ENCODE peak calls at places on chromosomes 11 and 22, in five cellular contexts. H is transverse colon; K is neural progenitor cell; D is A549; J is CD4-positive, alpha-beta T cell. T is an unnamed sample.

GRCh38 chr11:27621440-27622161 is 78.7 kb downstream of the BDNF start:
- DNase-seq in K (no peak), J (no peak), D (no peak), H (no peak), T (no peak)

GRCh38 chr11:34653851-34654490 is 33.1 kb downstream of the EHF start:
- DNase-seq in K (peak), D (peak), J (no peak), H (peak), T (peak)

GRCh38 chr11:78061088-78061920 is 2.4 kb upstream of the THRSP start:
- DNase-seq in K (no peak), H (no peak), J (no peak), D (no peak), T (no peak)

GRCh38 chr22:42336527-42337227 is 66.2 kb upstream of the TCF20 start:
- DNase-seq in D (no peak), H (no peak), J (no peak), K (no peak), T (no peak)

GRCh38 chr22:21761086-21761485 is 25.5 kb upstream of the YPEL1 start:
- DNase-seq in K (no peak), J (no peak), H (no peak), D (no peak), T (no peak)

GRCh38 chr11:130897262-130898182 is 18.8 kb downstream of the SNX19 start:
- DNase-seq in D (peak), K (no peak), J (no peak), H (peak), T (no peak)

GRCh38 chr11:59011672-59012071 is 72.4 kb downstream of the GLYATL1 start:
- DNase-seq in H (no peak), J (no peak), D (no peak), K (peak), T (no peak)

GRCh38 chr22:44915441-44915840 is 94.4 kb downstream of the PHF21B start:
- DNase-seq in H (no peak), K (no peak), D (no peak), J (no peak), T (no peak)

GRCh38 chr11:126518130-126518995 is 162.9 kb downstream of the ST3GAL4 start:
- DNase-seq in H (no peak), D (no peak), J (no peak), K (no peak), T (no peak)

GRCh38 chr11:93143186-93143585 is 54.6 kb downstream of the SLC36A4 start:
- DNase-seq in D (no peak), H (no peak), J (no peak), K (no peak), T (no peak)

GRCh38 chr11:68798221-68798813 is 43.4 kb downstream of the CPT1A start:
- DNase-seq in K (peak), H (peak), J (peak), D (no peak), T (no peak)

GRCh38 chr11:61700221-61700620 is 20.0 kb downstream of the DAGLA start:
- DNase-seq in J (no peak), K (no peak), D (peak), H (peak), T (peak)

GRCh38 chr22:31680764-31681624 is 19.0 kb upstream of the PISD start:
- DNase-seq in H (peak), K (no peak), J (no peak), D (no peak), T (no peak)

GRCh38 chr11:102268083-102268984 is 49.0 kb upstream of the BIRC3 start:
- DNase-seq in K (peak), J (peak), H (peak), D (peak), T (peak)

GRCh38 chr11:126385991-126386728 is 30.7 kb downstream of the ST3GAL4 start:
- DNase-seq in D (no peak), J (no peak), H (no peak), K (no peak), T (no peak)

GRCh38 chr22:49247194-49247924 is 580.3 kb downstream of the BRD1 start:
- DNase-seq in D (no peak), K (no peak), J (no peak), H (no peak), T (no peak)

GRCh38 chr11:65867284-65868071 is 5.1 kb downstream of the EFEMP2 start:
- DNase-seq in H (no peak), D (no peak), J (no peak), K (peak), T (no peak)

GRCh38 chr22:17633217-17633997 is 4.9 kb upstream of the ATP6V1E1 start:
- DNase-seq in H (no peak), K (no peak), J (no peak), D (peak), T (peak)

DNA sequence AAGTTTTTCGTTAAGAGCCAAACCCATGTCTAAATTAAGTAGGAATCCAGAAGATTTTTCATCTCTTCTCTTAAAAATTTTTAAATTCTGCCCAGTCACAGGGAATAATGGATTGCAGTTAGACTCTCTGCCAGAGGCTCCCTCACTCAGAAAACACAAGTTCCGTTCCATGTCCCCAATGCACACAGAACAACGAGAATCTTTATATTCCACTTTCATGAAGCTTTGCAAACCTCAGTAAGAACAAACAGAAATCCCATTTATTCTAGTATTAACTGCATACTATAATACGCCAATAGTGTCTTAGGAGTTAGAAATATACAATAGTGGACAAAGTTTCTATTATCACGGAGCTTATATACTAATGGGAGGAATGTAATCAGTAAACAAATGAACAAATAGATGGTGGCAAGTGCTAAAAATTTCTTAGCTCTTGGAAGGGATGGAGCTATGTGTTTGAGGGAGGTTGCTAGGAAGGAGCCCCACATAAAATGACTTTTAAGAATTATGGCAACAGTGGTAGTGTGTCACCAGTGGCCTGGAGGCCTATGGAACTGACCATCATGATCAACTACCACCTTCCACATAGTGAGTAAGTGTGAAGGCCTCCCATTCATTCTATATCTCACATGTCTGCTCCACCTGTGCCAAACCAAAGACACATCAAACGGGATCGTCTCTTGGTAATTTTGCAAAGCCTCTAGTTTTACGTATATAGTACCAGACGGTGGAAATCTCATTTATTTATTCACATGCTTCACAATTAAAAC is 24.9 kb downstream of the PICALM start:
- DNase-seq in K (no peak), J (no peak), H (no peak), D (no peak), T (no peak)
- H3K27ac ChIP-seq in K (no peak), J (no peak), H (peak), D (no peak), T (no peak)

GRCh38 chr11:576791-577610 is 731 bp downstream of the PHRF1 start:
- DNase-seq in K (no peak), H (no peak), J (no peak), D (no peak), T (no peak)
- H3K27ac ChIP-seq in K (no peak), H (peak), J (peak), D (peak), T (peak)

GRCh38 chr22:37713761-37714160 is 16.9 kb downstream of the TRIOBP start:
- DNase-seq in K (no peak), J (no peak), H (no peak), D (no peak), T (no peak)

GRCh38 chr22:37711490-37711889 is 14.6 kb downstream of the TRIOBP start:
- DNase-seq in H (no peak), D (no peak), J (no peak), K (no peak), T (no peak)

GRCh38 chr22:37714634-37715033 is 17.8 kb downstream of the TRIOBP start:
- DNase-seq in J (no peak), H (no peak), K (no peak), D (no peak), T (no peak)

GRCh38 chr22:37715760-37716159 is 18.9 kb downstream of the TRIOBP start:
- DNase-seq in K (no peak), J (no peak), D (no peak), H (no peak), T (no peak)

DNA sequence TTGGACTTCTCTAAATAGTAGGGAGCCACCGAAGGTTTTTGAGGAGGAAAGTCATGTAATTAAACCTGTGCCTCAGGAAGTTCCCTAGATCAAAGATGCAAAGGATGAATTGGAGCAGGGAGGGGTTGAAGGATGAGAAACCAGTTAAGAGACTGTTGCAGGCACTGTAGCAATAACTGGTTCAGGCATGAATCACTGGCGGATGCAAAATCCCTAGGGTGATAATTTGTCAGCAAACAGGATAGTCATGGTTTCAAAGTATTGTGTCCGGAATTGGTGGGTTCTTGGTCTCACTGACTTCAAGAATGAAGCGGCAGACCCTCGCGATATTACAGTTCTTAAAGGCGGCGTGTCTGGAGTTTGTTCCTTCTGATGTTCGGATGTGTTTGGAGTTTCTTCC is 19.9 kb downstream of the TRIOBP start:
- DNase-seq in H (no peak), J (no peak), D (no peak), K (no peak), T (peak)
- H3K27ac ChIP-seq in H (no peak), J (no peak), D (no peak), K (no peak), T (peak)

GRCh38 chr11:11993814-11994213 is 14.6 kb downstream of the DKK3 start:
- DNase-seq in D (peak), K (peak), H (no peak), J (no peak), T (peak)
- H3K27ac ChIP-seq in D (peak), K (no peak), H (no peak), J (no peak), T (peak)

GRCh38 chr11:119369035-119369925 is 12.2 kb downstream of the USP2 start:
- DNase-seq in J (no peak), D (no peak), K (no peak), H (peak), T (no peak)

GRCh38 chr11:119370486-119371046 is 10.9 kb downstream of the USP2 start:
- DNase-seq in K (no peak), H (peak), J (no peak), D (no peak), T (no peak)

GRCh38 chr11:119367661-119368120 is 13.8 kb downstream of the USP2 start:
- DNase-seq in J (no peak), H (no peak), K (no peak), D (no peak), T (no peak)

GRCh38 chr11:119366690-119367620 is 14.5 kb downstream of the USP2 start:
- DNase-seq in J (no peak), D (no peak), H (no peak), K (no peak), T (no peak)

GRCh38 chr11:119368121-119369034 is 13.1 kb downstream of the USP2 start:
- DNase-seq in H (peak), K (peak), D (peak), J (no peak), T (no peak)
- H3K27ac ChIP-seq in H (peak), K (no peak), D (peak), J (no peak), T (no peak)

T was measured in foreskin keratinocyte.